ENCODE peak calls at places on chromosome 5, in six cellular contexts. B is fibroblast of pulmonary artery; T is substantia nigra; L is naive thymus-derived CD8-positive, alpha-beta T cell; J is pons; M is stimulated activated CD4-positive, alpha-beta T cell treated with anti-CD3 and anti-CD28 coated beads, Interleukin-2, amount 100 ng/mL, for 48 hours. G is an unnamed sample.

GRCh38 chr5:1108008-1108864 is 3.6 kb downstream of the SLC12A7 start:
- DNase-seq in B (no peak), T (no peak), L (no peak), J (peak), M (no peak), G (no peak)

GRCh38 chr5:14946813-14947640 is 75.4 kb upstream of the ANKH start:
- DNase-seq in B (peak), T (no peak), L (peak), J (peak), M (no peak), G (no peak)

GRCh38 chr5:59257488-59258400 is 635.8 kb downstream of the PDE4D start:
- DNase-seq in B (no peak), T (no peak), L (no peak), J (no peak), M (no peak), G (no peak)

GRCh38 chr5:172858990-172859811 is 25.1 kb downstream of the ERGIC1 start:
- DNase-seq in B (peak), T (no peak), L (no peak), J (no peak), M (no peak), G (no peak)

GRCh38 chr5:178460598-178461425 is 129.4 kb downstream of the COL23A1 start:
- DNase-seq in B (peak), T (peak), L (peak), J (peak), M (peak), G (peak)

GRCh38 chr5:94968507-94969095 is 316.3 kb downstream of the MCTP1 start:
- DNase-seq in B (peak), T (no peak), L (peak), J (peak), M (peak), G (no peak)

GRCh38 chr5:43156388-43156787 is 35.6 kb upstream of the NIM1K start:
- DNase-seq in B (peak), T (no peak), L (no peak), J (peak), M (no peak), G (no peak)

GRCh38 chr5:16147179-16147900 is 32.3 kb downstream of the MARCHF11 start:
- DNase-seq in B (no peak), T (no peak), L (no peak), J (no peak), M (no peak), G (no peak)

GRCh38 chr5:143434261-143435206 is 31.0 kb upstream of the NR3C1 start:
- DNase-seq in B (no peak), T (no peak), L (peak), J (peak), M (peak), G (peak)

GRCh38 chr5:35742006-35742405 is 114.7 kb upstream of the IL7R start:
- DNase-seq in B (no peak), T (no peak), L (no peak), J (no peak), M (no peak), G (no peak)

GRCh38 chr5:99763021-99763814 is 772.0 kb upstream of the FAM174A start:
- DNase-seq in B (no peak), T (no peak), L (no peak), J (no peak), M (no peak), G (no peak)

GRCh38 chr5:168364151-168364661 is 72.8 kb downstream of the WWC1 start:
- DNase-seq in B (no peak), T (no peak), L (no peak), J (no peak), M (no peak), G (no peak)

GRCh38 chr5:112908854-112909253 is 13.2 kb downstream of the REEP5 start:
- DNase-seq in B (no peak), T (no peak), L (no peak), J (no peak), M (no peak), G (no peak)

GRCh38 chr5:137310051-137310730 is 188.9 kb downstream of the SPOCK1 start:
- DNase-seq in B (peak), T (no peak), L (no peak), J (no peak), M (no peak), G (no peak)

GRCh38 chr5:169027456-169028118 is 273.4 kb downstream of the SLIT3 start:
- DNase-seq in B (no peak), T (no peak), L (no peak), J (peak), M (no peak), G (no peak)

GRCh38 chr5:122773615-122774014 is 1.3 kb upstream of the SNX2 start:
- DNase-seq in B (peak), T (no peak), L (no peak), J (peak), M (no peak), G (no peak)

GRCh38 chr5:122755740-122756139 is 19.1 kb upstream of the SNX2 start:
- DNase-seq in B (peak), T (no peak), L (no peak), J (no peak), M (no peak), G (no peak)

GRCh38 chr5:91079037-91079436 is 304.1 kb downstream of the ARRDC3 start:
- DNase-seq in B (peak), T (no peak), L (no peak), J (no peak), M (no peak), G (no peak)

GRCh38 chr5:177554474-177555111 is at the start of gene FAM193B:
- DNase-seq in B (peak), T (peak), L (peak), J (peak), M (peak), G (peak)

GRCh38 chr5:61964199-61964598 is 341.8 kb upstream of the KIF2A start:
- DNase-seq in B (no peak), T (no peak), L (no peak), J (no peak), M (no peak), G (no peak)

GRCh38 chr5:108093186-108093585 is 288.7 kb downstream of the FBXL17 start:
- DNase-seq in B (peak), T (no peak), L (no peak), J (no peak), M (no peak), G (no peak)

GRCh38 chr5:40385544-40385943 is 294.2 kb upstream of the PTGER4 start:
- DNase-seq in B (no peak), T (no peak), L (no peak), J (no peak), M (no peak), G (no peak)

GRCh38 chr5:157845894-157846598 is 12.9 kb downstream of the CLINT1 start:
- DNase-seq in B (no peak), T (no peak), L (no peak), J (no peak), M (no peak), G (no peak)

GRCh38 chr5:63263409-63263808 is 684.8 kb downstream of the LRRC70 start:
- DNase-seq in B (no peak), T (no peak), L (no peak), J (no peak), M (no peak), G (no peak)

GRCh38 chr5:111127453-111128195 is 35.5 kb downstream of the WDR36 start:
- DNase-seq in B (peak), T (no peak), L (no peak), J (no peak), M (no peak), G (no peak)

GRCh38 chr5:57111993-57112392 is 61.9 kb upstream of the GPBP1 start:
- DNase-seq in B (no peak), T (no peak), L (no peak), J (no peak), M (no peak), G (no peak)

GRCh38 chr5:52682492-52682891 is 105.2 kb upstream of the ITGA1 start:
- DNase-seq in B (no peak), T (no peak), L (no peak), J (no peak), M (no peak), G (no peak)

GRCh38 chr5:180825768-180826525 is 23.3 kb upstream of the MGAT1 start:
- DNase-seq in B (peak), T (no peak), L (no peak), J (peak), M (peak), G (peak)

GRCh38 chr5:65100846-65101678 is 332.3 kb downstream of the CWC27 start:
- DNase-seq in B (peak), T (peak), L (peak), J (no peak), M (peak), G (no peak)

GRCh38 chr5:107253246-107253645 is 417.5 kb downstream of the EFNA5 start:
- DNase-seq in B (no peak), T (no peak), L (no peak), J (no peak), M (no peak), G (no peak)

GRCh38 chr5:34891981-34892380 is 23.3 kb downstream of the RAD1 start:
- DNase-seq in B (peak), T (no peak), L (no peak), J (no peak), M (no peak), G (no peak)

GRCh38 chr5:124025306-124025705 is 513.3 kb downstream of the CSNK1G3 start:
- DNase-seq in B (no peak), T (no peak), L (no peak), J (no peak), M (no peak), G (no peak)

GRCh38 chr5:86030753-86031152 is 587.0 kb upstream of the COX7C start:
- DNase-seq in B (no peak), T (no peak), L (no peak), J (no peak), M (no peak), G (no peak)

GRCh38 chr5:78501411-78502338 is 141.3 kb downstream of the SCAMP1 start:
- DNase-seq in B (peak), T (no peak), L (no peak), J (no peak), M (no peak), G (no peak)

GRCh38 chr5:17127743-17128231 is 89.6 kb upstream of the BASP1 start:
- DNase-seq in B (peak), T (no peak), L (no peak), J (no peak), M (no peak), G (no peak)

G was measured in CD14-positive monocyte.